ENCODE peak calls at places on chromosomes 13 and 19, in ten cellular contexts. Q is effector memory CD8-positive, alpha-beta T cell; C is left ventricle myocardium inferior; K is NCI-H748 treated with DMSO at 0.1 percent for 48 hours; R is kidney epithelial cell; U is left cardiac atrium; G is activated CD4-positive, alpha-beta T cell treated with anti-CD3 and anti-CD28 coated beads, Interleukin-2, amount 50 U/mL, for 24 hours; T is activated B cell treated with CpG ODN at 0.5 μM for 24 hours; H is ACHN; P is activated gamma-delta T cell. A is an unnamed sample.

GRCh38 chr19:38429055-38429810 is 3.2 kb upstream of the RASGRP4 start:
- DNase-seq in K (no peak), U (no peak), G (peak; percentile 64), P (no peak), C (no peak), T (no peak), H (no peak), R (no peak), Q (no peak), A (no peak)

GRCh38 chr19:3771906-3772450 is at the start of gene RAX2:
- DNase-seq in K (no peak), U (no peak), Q (no peak), R (no peak), C (no peak), P (no peak), T (no peak), H (no peak), G (no peak), A (no peak)

GRCh38 chr13:113511361-113511760 is 20.9 kb upstream of the DCUN1D2 start:
- DNase-seq in H (no peak), C (no peak), R (no peak), T (no peak), U (no peak), Q (no peak), K (no peak), G (no peak), P (no peak), A (no peak)

GRCh38 chr19:44530777-44531176 is 1.3 kb upstream of the CEACAM20 start:
- DNase-seq in P (no peak), K (no peak), R (no peak), T (no peak), U (no peak), Q (no peak), C (no peak), H (no peak), G (no peak), A (no peak)

GRCh38 chr13:51674276-51674675 is 90.0 kb downstream of the WDFY2 start:
- DNase-seq in K (no peak), G (no peak), P (no peak), C (no peak), Q (no peak), R (no peak), H (no peak), T (no peak), U (no peak), A (no peak)

GRCh38 chr19:10271543-10272086 is 695 bp downstream of the ICAM1 start:
- DNase-seq in H (no peak), P (no peak), Q (peak; percentile 45), K (no peak), U (no peak), R (no peak), T (peak; percentile 65), G (no peak), C (no peak), A (no peak)

GRCh38 chr19:4512070-4512469 is 6.2 kb downstream of the PLIN4 start:
- DNase-seq in K (no peak), U (no peak), T (no peak), C (no peak), G (no peak), H (no peak), R (no peak), Q (no peak), P (no peak), A (no peak)

GRCh38 chr19:16265890-16266585 is 58.6 kb upstream of the KLF2 start:
- DNase-seq in G (no peak), T (no peak), C (no peak), H (no peak), R (no peak), P (no peak), Q (no peak), U (no peak), K (no peak), A (no peak)

GRCh38 chr13:50167224-50167947 is 152.1 kb downstream of the KCNRG start:
- DNase-seq in U (no peak), T (no peak), C (no peak), R (no peak), G (peak; percentile 7), P (no peak), H (no peak), K (no peak), Q (no peak), A (no peak)

GRCh38 chr19:6536138-6536671 is 5.4 kb downstream of the TNFSF9 start:
- DNase-seq in P (no peak), H (peak; percentile 58), Q (peak; percentile 86), G (peak; percentile 72), K (no peak), T (peak; percentile 77), R (no peak), C (no peak), U (peak; percentile 34), A (no peak)

GRCh38 chr13:111659236-111659635 is 338.8 kb downstream of the TEX29 start:
- DNase-seq in R (no peak), P (no peak), U (no peak), G (no peak), H (no peak), C (no peak), T (no peak), Q (no peak), K (no peak), A (no peak)

GRCh38 chr19:21698215-21698614 is 69.2 kb downstream of the ZNF100 start:
- DNase-seq in T (no peak), Q (no peak), K (peak; percentile 9), R (no peak), U (no peak), H (peak; percentile 4), C (no peak), G (peak; percentile 11), P (no peak), A (no peak)

GRCh38 chr19:57363734-57364181 is 407 bp downstream of the TRAPPC2B start:
- DNase-seq in U (no peak), T (no peak), H (no peak), G (no peak), P (no peak), C (no peak), R (no peak), K (no peak), Q (no peak), A (no peak)

GRCh38 chr13:110233181-110233641 is 73.7 kb downstream of the COL4A1 start:
- DNase-seq in K (no peak), Q (no peak), R (no peak), H (no peak), G (no peak), P (no peak), C (peak; percentile 62), U (peak; percentile 68), T (no peak), A (no peak)

GRCh38 chr13:83773961-83774360 is 108.3 kb downstream of the SLITRK1 start:
- DNase-seq in P (no peak), R (no peak), H (no peak), C (no peak), U (no peak), Q (no peak), G (no peak), T (no peak), K (no peak), A (no peak)

GRCh38 chr19:34253711-34254551 is 423 bp upstream of the GARRE1 start:
- DNase-seq in T (peak; percentile 90), P (no peak), H (peak; percentile 71), G (no peak), R (no peak), Q (peak; percentile 4), C (peak; percentile 88), U (peak; percentile 90), K (no peak), A (no peak)

GRCh38 chr13:51153527-51153926 is 42.5 kb upstream of the C13orf42 start:
- DNase-seq in C (no peak), P (no peak), T (no peak), R (no peak), H (no peak), U (no peak), K (no peak), Q (no peak), G (no peak), A (no peak)

GRCh38 chr19:5138606-5139594 is 170.0 kb downstream of the KDM4B start:
- DNase-seq in G (peak; percentile 65), T (peak; percentile 73), Q (peak; percentile 74), K (no peak), C (no peak), P (peak; percentile 37), H (no peak), U (peak; percentile 83), R (no peak), A (no peak)

GRCh38 chr13:38767506-38768265 is 80.8 kb downstream of the FREM2 start:
- DNase-seq in U (no peak), T (no peak), C (no peak), P (no peak), G (no peak), R (no peak), Q (no peak), K (no peak), H (no peak), A (no peak)